ENCODE peak calls at places on chromosomes 6 and 20, in four cellular contexts. B, I, U and A are unnamed samples.

GRCh38 chr6:114735118-114735730 is 392.4 kb upstream of the HS3ST5 start:
- DNase-seq in B (no peak), I (no peak), U (no peak), A (no peak)

GRCh38 chr6:56515081-56515905 is 127.4 kb downstream of the DST start:
- DNase-seq in B (no peak), I (peak; percentile 37), U (no peak), A (no peak)

GRCh38 chr20:4297141-4297826 is 281.9 kb upstream of the RNF24 start:
- DNase-seq in B (no peak), I (peak; percentile 43), U (no peak), A (no peak)

GRCh38 chr6:20213271-20213798 is 1.1 kb upstream of the MBOAT1 start:
- DNase-seq in B (no peak), I (no peak), U (no peak), A (no peak)

GRCh38 chr20:38117635-38118034 is 47.4 kb downstream of the TGM2 start:
- DNase-seq in B (no peak), I (peak; percentile 70), U (no peak), A (no peak)

GRCh38 chr6:7148100-7148822 is 40.5 kb downstream of the RREB1 start:
- DNase-seq in B (no peak), I (no peak), U (no peak), A (no peak)

GRCh38 chr6:11414564-11414963 is 123.0 kb upstream of the TMEM170B start:
- DNase-seq in B (peak; percentile 72), I (peak; percentile 78), U (no peak), A (no peak)

GRCh38 chr6:10177703-10178102 is 237.2 kb downstream of the TFAP2A start:
- DNase-seq in B (no peak), I (no peak), U (no peak), A (no peak)

GRCh38 chr20:59948828-59949720 is 8.9 kb downstream of the FAM217B start:
- DNase-seq in B (no peak), I (peak; percentile 63), U (no peak), A (peak; percentile 24)

GRCh38 chr20:63628246-63628975 is 1.5 kb upstream of the GMEB2 start:
- DNase-seq in B (peak; percentile 65), I (peak; percentile 88), U (peak; percentile 47), A (peak; percentile 75)

GRCh38 chr6:137240168-137240567 is 21.0 kb upstream of the IFNGR1 start:
- DNase-seq in B (no peak), I (peak; percentile 35), U (no peak), A (no peak)

DNA sequence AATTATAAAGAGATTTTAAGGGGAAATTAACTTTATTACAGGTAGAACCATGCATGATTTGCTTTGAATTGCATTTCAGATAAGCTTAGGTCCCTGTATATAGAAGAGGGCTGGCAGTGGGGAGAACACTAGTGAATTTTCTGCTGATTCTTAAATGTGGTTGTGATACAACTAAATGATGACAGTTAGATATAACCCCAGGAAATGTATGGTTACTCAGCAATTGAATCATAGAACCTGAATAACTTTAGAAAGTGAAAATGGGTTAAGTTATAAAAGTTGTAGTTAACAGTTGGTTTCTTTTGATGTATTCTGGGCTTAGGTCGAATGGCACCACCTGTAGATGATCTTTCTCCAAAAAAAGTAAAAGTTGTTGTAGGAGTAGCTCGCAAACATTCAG is 70.1 kb downstream of the PHF3 start:
- DNase-seq in B (no peak), I (no peak), U (no peak), A (no peak)
- TF ChIP-seq TARDBP in B (no peak), I (no peak), U (no peak), A (no peak)

DNA sequence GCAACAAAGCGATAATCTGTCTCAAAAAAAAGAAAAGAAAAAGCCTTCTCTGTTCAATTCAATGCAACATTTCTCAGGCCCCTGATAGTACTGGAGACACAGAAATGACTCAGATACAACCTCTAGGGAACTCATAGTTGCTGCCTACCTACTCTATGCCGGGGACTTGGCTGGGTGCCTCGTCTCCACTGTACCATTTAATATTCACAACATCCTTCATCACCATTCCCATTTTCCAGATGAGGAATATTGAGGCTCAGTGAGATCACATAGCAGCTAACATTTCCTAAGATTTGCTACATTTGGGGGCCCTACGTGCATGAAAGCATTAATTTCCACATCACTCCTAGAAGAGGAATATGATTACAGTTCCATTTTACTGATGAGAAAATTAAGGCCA is 7.5 kb downstream of the NOL4L start:
- DNase-seq in B (no peak), I (no peak), U (no peak), A (no peak)
- TF ChIP-seq TARDBP in B (no peak), I (no peak), U (no peak), A (no peak)

GRCh38 chr6:38193486-38194281 is 374.2 kb downstream of the ZFAND3 start:
- DNase-seq in B (no peak), I (no peak), U (no peak), A (no peak)
- TF ChIP-seq TARDBP in B (no peak), I (no peak), U (no peak), A (no peak)

DNA sequence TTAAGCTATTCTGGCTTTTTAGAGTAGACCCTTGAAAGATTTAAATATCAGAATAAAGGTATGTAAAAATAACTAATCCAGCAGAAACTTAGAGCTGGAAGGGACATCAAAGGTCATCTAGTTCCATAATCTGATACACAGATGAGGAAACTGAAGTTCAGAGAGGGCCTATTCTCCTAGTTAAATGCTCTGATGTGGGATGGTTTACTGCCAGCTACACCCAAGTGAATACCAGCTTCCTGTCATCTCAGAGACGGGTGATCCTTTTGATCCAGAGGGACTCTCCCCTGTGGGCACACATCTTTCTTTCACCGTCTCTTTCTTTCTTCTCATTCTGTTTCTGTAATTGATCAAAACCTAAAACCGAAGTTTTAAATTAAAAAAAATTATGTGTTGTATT is 94.1 kb downstream of the MAN1A1 start:
- DNase-seq in B (no peak), I (no peak), U (no peak), A (no peak)
- TF ChIP-seq TARDBP in B (no peak), I (no peak), U (no peak), A (no peak)

GRCh38 chr6:156839591-156840001 is 62.4 kb downstream of the ARID1B start:
- DNase-seq in B (no peak), I (no peak), U (no peak), A (no peak)
- TF ChIP-seq TARDBP in B (no peak), I (no peak), U (no peak), A (no peak)

GRCh38 chr6:1848752-1849151 is 239.0 kb downstream of the FOXC1 start:
- DNase-seq in B (no peak), I (no peak), U (no peak), A (no peak)

GRCh38 chr6:1851681-1852456 is 242.2 kb downstream of the FOXC1 start:
- DNase-seq in B (no peak), I (no peak), U (no peak), A (no peak)

GRCh38 chr6:1846611-1847010 is 236.9 kb downstream of the FOXC1 start:
- DNase-seq in B (no peak), I (no peak), U (no peak), A (no peak)

GRCh38 chr6:1850581-1851157 is 241.0 kb downstream of the FOXC1 start:
- DNase-seq in B (no peak), I (no peak), U (no peak), A (peak; percentile 49)

DNA sequence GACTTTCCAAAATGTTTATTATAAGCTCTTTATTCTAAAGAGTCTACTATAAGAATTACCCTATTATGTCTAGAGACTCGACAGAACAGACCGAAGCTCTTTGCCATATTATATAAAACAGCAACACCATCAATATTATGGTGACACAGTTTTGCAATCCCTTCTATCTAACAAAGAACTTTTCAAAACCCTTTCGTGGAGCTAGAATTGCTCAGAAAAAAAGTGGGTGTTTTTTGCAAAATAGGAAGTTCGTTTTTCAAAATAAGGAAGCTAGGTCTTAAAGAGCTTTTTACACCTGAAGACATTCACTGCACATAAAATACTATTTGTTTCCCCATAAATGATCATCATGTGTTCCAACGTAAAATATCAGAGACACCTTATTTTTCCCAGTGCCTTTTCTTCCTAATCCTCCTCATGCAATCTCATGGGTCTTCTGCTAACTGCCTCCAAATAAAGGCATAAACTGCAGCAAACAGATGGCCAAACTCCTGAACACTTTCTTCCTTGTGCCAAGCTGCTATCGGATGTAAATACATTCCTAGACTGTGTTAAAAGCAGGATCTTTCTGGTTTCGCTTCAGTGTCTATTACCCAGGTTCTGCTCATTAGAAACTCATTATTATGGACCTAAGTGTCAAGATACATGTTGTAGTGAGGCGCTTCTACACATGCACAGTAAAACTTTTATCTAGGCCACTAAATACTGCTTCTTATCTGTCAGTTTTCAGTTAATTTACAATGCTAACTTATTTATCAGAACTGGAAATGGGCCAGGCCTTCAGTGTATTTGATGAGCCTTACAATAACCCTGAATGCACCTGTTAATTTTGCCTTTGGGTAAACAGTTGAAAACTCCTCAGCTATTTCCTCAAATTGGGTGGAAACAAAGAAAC is 240.2 kb downstream of the FOXC1 start:
- DNase-seq in B (no peak), I (no peak), U (no peak), A (no peak)
- TF ChIP-seq TARDBP in B (no peak), I (no peak), U (no peak), A (no peak)

GRCh38 chr6:17785094-17785787 is 78.5 kb upstream of the NUP153 start:
- DNase-seq in B (no peak), I (no peak), U (no peak), A (no peak)

GRCh38 chr6:17780071-17780470 is 73.3 kb upstream of the NUP153 start:
- DNase-seq in B (no peak), I (no peak), U (no peak), A (no peak)
- TF ChIP-seq TARDBP in B (no peak), I (no peak), U (no peak), A (no peak)

GRCh38 chr6:116229287-116229913 is 24.5 kb downstream of the TSPYL4 start:
- DNase-seq in B (no peak), I (no peak), U (peak; percentile 35), A (peak; percentile 42)
- TF ChIP-seq TARDBP in B (no peak), I (no peak), U (no peak), A (no peak)

GRCh38 chr6:74705451-74705850 is 500.4 kb downstream of the COL12A1 start:
- DNase-seq in B (no peak), I (no peak), U (no peak), A (no peak)
- TF ChIP-seq TARDBP in B (no peak), I (no peak), U (no peak), A (no peak)